ENCODE peak calls at places on chromosomes 16 and 17, in seven cellular contexts. O is Peyer's patch, S is cardiac fibroblast, V is brain microvascular endothelial cell, Y is AG10803, B is psoas muscle, E is epithelial cell of esophagus. A is an unnamed sample.

GRCh38 chr16:88009566-88010342 is 58.5 kb downstream of the BANP start:
- DNase-seq in E (peak; percentile 15), S (peak; percentile 9), B (no peak), O (no peak), Y (no peak), V (no peak), A (no peak)

GRCh38 chr16:70714526-70715112 is 28.8 kb upstream of the MTSS2 start:
- DNase-seq in S (no peak), V (no peak), O (no peak), B (no peak), Y (no peak), E (no peak), A (no peak)

GRCh38 chr16:64711596-64711995 is 410.3 kb downstream of the CDH11 start:
- DNase-seq in O (no peak), S (no peak), Y (no peak), B (no peak), V (no peak), E (no peak), A (no peak)

GRCh38 chr16:70611785-70612303 is 34.5 kb upstream of the IL34 start:
- DNase-seq in O (no peak), E (no peak), S (no peak), Y (no peak), V (no peak), B (no peak), A (no peak)

GRCh38 chr17:64534187-64534586 is 27.4 kb downstream of the CEP95 start:
- DNase-seq in E (peak; percentile 23), V (no peak), O (no peak), S (no peak), Y (no peak), B (no peak), A (no peak)

GRCh38 chr17:59859444-59860025 is 33.2 kb downstream of the TUBD1 start:
- DNase-seq in Y (peak; percentile 73), O (no peak), S (peak; percentile 84), E (peak; percentile 67), V (peak; percentile 49), B (no peak), A (no peak)

GRCh38 chr16:27452569-27453475 is 50.8 kb downstream of the IL21R start:
- DNase-seq in V (no peak), S (no peak), E (no peak), B (no peak), Y (peak; percentile 29), O (no peak), A (no peak)

GRCh38 chr16:75341934-75342811 is 90.7 kb upstream of the BCAR1 start:
- DNase-seq in O (no peak), Y (peak; percentile 71), B (no peak), V (peak; percentile 43), E (peak; percentile 74), S (peak; percentile 84), A (peak; percentile 11)

GRCh38 chr17:78991906-78992532 is 12.3 kb upstream of the LGALS3BP start:
- DNase-seq in B (peak; percentile 43), S (no peak), O (peak; percentile 34), Y (no peak), V (no peak), E (no peak), A (no peak)

GRCh38 chr16:67847064-67847861 is at the start of gene CENPT:
- DNase-seq in S (peak; percentile 72), V (peak; percentile 60), O (peak; percentile 81), E (peak; percentile 90), Y (peak; percentile 72), B (no peak), A (no peak)

GRCh38 chr17:80941171-80941570 is 50.5 kb upstream of the CHMP6 start:
- DNase-seq in E (no peak), V (no peak), O (no peak), B (peak; percentile 44), Y (no peak), S (no peak), A (no peak)

DNA sequence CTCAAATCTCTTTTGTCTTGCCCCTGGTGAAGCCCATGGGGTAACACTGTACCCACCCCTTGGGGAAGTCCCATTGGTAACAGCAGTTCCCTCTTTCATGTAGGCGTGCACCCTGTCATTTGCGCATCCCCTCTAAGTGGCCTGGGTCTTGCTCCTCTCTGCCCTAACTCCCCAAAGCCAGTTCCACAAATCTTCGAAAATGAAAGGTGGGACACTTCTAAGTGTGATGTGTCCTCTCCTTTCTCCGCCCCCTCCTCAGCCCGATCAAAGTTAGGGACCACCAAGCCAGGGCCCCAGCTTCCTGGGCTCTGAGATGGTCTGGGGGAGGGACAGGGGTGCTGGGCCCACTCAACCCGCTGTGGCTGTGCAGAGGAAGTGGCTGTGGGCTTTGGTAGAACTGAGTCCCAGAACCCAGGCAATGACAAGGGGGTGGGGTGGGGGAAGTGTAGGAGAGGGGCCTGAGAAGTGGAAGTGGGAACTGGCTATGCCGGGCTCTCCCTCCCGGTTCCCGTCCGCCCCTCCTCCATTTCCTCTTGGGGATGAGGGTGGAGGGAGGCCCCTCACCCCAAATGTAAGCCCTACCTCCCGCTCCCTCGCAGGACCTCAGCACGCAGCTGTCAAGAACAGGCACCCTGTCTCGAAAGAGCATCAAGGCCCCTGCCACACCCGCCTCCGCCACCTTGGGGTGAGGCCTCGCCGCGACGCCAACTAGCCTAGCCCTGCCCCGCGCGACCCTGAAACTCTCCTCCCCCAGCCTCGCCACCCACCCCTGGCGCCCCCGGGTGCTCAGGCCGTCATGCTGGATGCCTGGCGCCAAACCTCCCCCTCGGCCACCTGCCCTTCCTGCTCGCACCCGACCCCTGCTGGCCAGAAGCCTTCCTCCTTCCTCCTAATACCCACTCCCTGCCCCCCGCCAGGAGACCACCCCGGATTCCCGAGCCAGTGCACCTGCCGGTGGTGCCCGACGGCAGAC is 8.7 kb downstream of the ABI3 start:
- DNase-seq in E (no peak), V (no peak), O (peak; percentile 86), S (no peak), B (peak; percentile 56), Y (no peak), A (no peak)
- TF ChIP-seq CTCF in E (no peak), V (peak; percentile 51), O (no peak), S (peak; percentile 4), B (no peak), Y (peak; percentile 9), A (peak; percentile 46)

GRCh38 chr17:511833-512251 is 159.2 kb upstream of the RPH3AL start:
- DNase-seq in S (peak; percentile 64), E (peak; percentile 54), Y (peak; percentile 63), O (no peak), V (peak; percentile 57), B (no peak), A (no peak)

GRCh38 chr17:514584-514983 is 162.0 kb upstream of the RPH3AL start:
- DNase-seq in V (no peak), O (no peak), E (no peak), B (no peak), Y (no peak), S (no peak), A (no peak)

GRCh38 chr17:512311-512710 is 159.7 kb upstream of the RPH3AL start:
- DNase-seq in B (no peak), O (no peak), Y (no peak), S (no peak), E (no peak), V (no peak), A (no peak)

GRCh38 chr17:511001-511690 is 158.5 kb upstream of the RPH3AL start:
- DNase-seq in B (no peak), Y (peak; percentile 86), O (no peak), V (peak; percentile 50), S (peak; percentile 87), E (peak; percentile 45), A (no peak)

DNA sequence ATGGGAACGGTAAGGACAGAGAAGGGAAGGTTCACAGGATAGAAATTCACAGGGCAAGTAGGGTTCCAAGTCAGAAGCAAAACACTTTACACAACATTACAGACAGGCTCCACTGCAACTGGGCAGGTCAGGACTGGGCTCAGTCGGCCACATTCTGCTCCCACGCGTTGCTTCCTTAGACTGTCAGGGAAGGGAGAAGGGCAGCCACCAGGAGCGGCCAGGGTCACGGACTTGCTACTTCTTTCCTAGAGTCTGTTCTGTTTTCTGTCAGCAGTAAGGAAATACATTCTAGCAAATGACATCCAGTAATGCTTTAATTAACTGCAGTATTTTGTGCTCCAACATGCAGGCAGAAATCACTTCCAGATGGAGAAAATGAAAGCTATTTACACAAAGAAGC is 160.3 kb upstream of the RPH3AL start:
- DNase-seq in O (no peak), V (peak; percentile 16), Y (peak; percentile 84), S (no peak), B (no peak), E (no peak), A (no peak)
- H3K4me3 ChIP-seq in O (no peak overlapping the region), V (no peak overlapping the region), Y (peak overlapping the region; percentile 45), S (no peak overlapping the region), B (no peak overlapping the region), E (no peak overlapping the region), A (no peak overlapping the region)

GRCh38 chr16:81878529-81878928 is 99.4 kb downstream of the PLCG2 start:
- DNase-seq in Y (no peak), O (no peak), B (no peak), E (no peak), V (no peak), S (no peak), A (no peak)

GRCh38 chr16:81881228-81881627 is 102.1 kb downstream of the PLCG2 start:
- DNase-seq in V (no peak), O (no peak), B (no peak), Y (no peak), E (no peak), S (no peak), A (no peak)

GRCh38 chr16:81882559-81882958 is 103.5 kb downstream of the PLCG2 start:
- DNase-seq in Y (no peak), B (no peak), E (no peak), V (no peak), O (no peak), S (no peak), A (no peak)

GRCh38 chr16:81880816-81881215 is 101.7 kb downstream of the PLCG2 start:
- DNase-seq in E (no peak), S (no peak), O (no peak), Y (no peak), B (no peak), V (no peak), A (no peak)

DNA sequence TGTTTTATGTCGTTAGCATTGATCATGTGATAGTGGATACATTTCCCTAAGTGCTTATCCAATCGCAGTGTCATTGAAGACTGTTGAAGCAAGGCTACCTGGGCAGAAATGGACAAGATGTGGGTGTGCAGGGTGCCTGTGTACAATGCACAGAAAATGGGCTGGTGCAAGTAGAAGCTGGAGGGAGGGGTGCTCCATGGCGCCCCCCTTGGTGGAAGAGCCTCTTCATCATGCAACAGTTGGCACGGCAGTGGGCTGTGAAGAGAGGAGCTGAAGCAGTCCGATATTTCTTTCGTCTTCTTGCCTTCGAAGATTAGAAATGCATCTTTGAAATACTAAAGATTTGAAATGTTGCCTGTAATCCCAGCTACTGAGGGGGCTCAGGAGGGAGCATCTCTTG is 100.5 kb downstream of the PLCG2 start:
- DNase-seq in B (no peak), V (no peak), Y (no peak), S (no peak), O (no peak), E (no peak), A (no peak)
- TF ChIP-seq CTCF in B (no peak), V (peak; percentile 36), Y (no peak), S (peak; percentile 13), O (no peak), E (no peak), A (peak; percentile 48)

DNA sequence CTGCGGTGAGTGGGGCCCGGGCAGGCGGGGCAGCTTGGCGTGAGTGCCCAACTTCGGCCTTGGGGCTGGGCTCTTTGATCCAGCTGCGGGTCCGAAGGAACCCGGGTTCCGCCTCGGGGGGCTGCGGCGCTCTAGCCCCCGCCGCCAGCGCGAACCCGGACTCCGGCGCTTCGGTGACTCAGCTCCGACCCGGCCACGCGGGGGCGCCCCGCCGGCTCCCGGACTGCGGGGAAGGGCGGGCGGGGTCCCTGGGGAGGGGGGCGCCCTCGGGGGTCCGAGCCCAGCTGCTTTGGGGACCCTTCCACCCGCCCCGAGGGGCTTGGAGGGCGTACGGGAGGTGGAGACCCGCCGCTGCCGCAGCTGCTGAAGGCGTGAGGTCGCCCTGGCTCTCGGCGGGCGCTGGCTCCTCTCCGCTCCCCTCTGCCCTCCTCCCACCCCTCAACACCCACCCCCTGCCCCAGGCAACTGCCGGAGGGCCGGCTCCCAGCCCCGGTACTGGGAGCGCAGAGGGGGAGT is 461 bp downstream of the CPNE2 start:
- DNase-seq in Y (no peak), S (peak; percentile 19), B (peak; percentile 76), O (peak; percentile 65), E (peak; percentile 27), V (no peak), A (no peak)
- H3K4me3 ChIP-seq in Y (peak overlapping the region; percentile 66), S (peak overlapping the region; percentile 60), B (peak overlapping the region; percentile 81), O (peak overlapping the region; percentile 94), E (peak overlapping the region; percentile 47), V (peak overlapping the region; percentile 64), A (peak overlapping the region; percentile 55)